ENCODE peak calls at places on chromosomes 2 and 18, in ten cellular contexts. X is heart right ventricle, R is thoracic aorta, K is uterus, B is left ventricle myocardium inferior, G is stomach, P is lower lobe of right lung, H is heart left ventricle, U is A673, O is neural progenitor cell. F is an unnamed sample. For H3K36me3, the result is how much of the 10 kb centered on the place peaks cover.

GRCh38 chr2:207153266-207153990 is 12.3 kb downstream of the KLF7 start:
- DNase-seq in H (no peak), G (no peak), O (no peak), P (no peak), B (no peak), X (no peak), U (peak), K (no peak), R (no peak), F (no peak)

GRCh38 chr2:173865976-173866857 is 99.0 kb downstream of the SP3 start:
- DNase-seq in G (no peak), U (no peak), P (no peak), R (no peak), X (no peak), B (no peak), H (no peak), K (no peak), O (no peak), F (no peak)

GRCh38 chr2:234502285-234502918 is 5.5 kb upstream of the ARL4C start:
- DNase-seq in B (no peak), X (no peak), K (no peak), H (no peak), R (no peak), P (no peak), O (peak), U (peak), G (no peak), F (no peak)

GRCh38 chr2:224145751-224146355 is 106.8 kb upstream of the SERPINE2 start:
- DNase-seq in X (no peak), P (no peak), U (peak), G (no peak), K (peak), B (no peak), O (no peak), R (no peak), H (peak), F (no peak)

GRCh38 chr2:189821953-189822748 is 37.9 kb downstream of the PMS1 start:
- DNase-seq in O (no peak), G (no peak), K (no peak), U (no peak), R (no peak), P (peak), B (no peak), H (no peak), X (no peak), F (no peak)

GRCh38 chr2:68767996-68768395 is 33.4 kb downstream of the ARHGAP25 start:
- DNase-seq in X (no peak), H (no peak), G (no peak), B (no peak), P (no peak), K (no peak), O (no peak), U (no peak), R (no peak), F (no peak)

GRCh38 chr2:45315881-45316280 is 295.2 kb downstream of the SRBD1 start:
- DNase-seq in P (no peak), X (no peak), H (no peak), B (no peak), K (peak), G (no peak), O (no peak), U (no peak), R (no peak), F (no peak)

GRCh38 chr18:13136056-13136688 is 82.4 kb upstream of the LDLRAD4 start:
- DNase-seq in X (no peak), R (no peak), B (no peak), G (no peak), O (peak), K (no peak), P (no peak), H (no peak), U (no peak), F (no peak)

GRCh38 chr2:128578406-128579385 is 260.0 kb upstream of the HS6ST1 start:
- DNase-seq in X (no peak), O (no peak), R (no peak), K (no peak), H (no peak), U (no peak), G (peak), P (no peak), B (no peak), F (no peak)

GRCh38 chr2:133769036-133769435 is 200.8 kb upstream of the NCKAP5 start:
- DNase-seq in O (no peak), R (no peak), U (no peak), G (no peak), K (no peak), X (no peak), H (no peak), P (no peak), B (no peak), F (no peak)

GRCh38 chr2:159712929-159713575 is 746 bp downstream of the MARCHF7 start:
- DNase-seq in U (no peak), K (no peak), G (no peak), X (no peak), R (no peak), B (no peak), H (no peak), P (no peak), O (no peak), F (no peak)

GRCh38 chr18:58586269-58586668 is 42.6 kb downstream of the ALPK2 start:
- DNase-seq in G (no peak), P (no peak), X (no peak), O (no peak), R (no peak), H (no peak), U (no peak), B (no peak), K (no peak), F (no peak)

GRCh38 chr2:183185534-183185933 is 61.3 kb downstream of the NUP35 start:
- DNase-seq in U (no peak), R (no peak), P (no peak), O (peak), G (no peak), B (no peak), K (no peak), X (no peak), H (no peak), F (no peak)

GRCh38 chr2:21055879-21056790 is 12.3 kb upstream of the APOB start:
- DNase-seq in K (no peak), P (no peak), R (no peak), U (no peak), G (no peak), O (no peak), H (no peak), B (no peak), X (no peak), F (peak)

GRCh38 chr2:167582619-167583018 is 664.8 kb downstream of the STK39 start:
- DNase-seq in G (no peak), U (no peak), X (no peak), O (no peak), B (no peak), P (no peak), R (no peak), H (no peak), K (no peak), F (no peak)

GRCh38 chr2:142880275-142880674 is 2.8 kb downstream of the KYNU start:
- DNase-seq in P (no peak), O (no peak), H (no peak), R (no peak), X (no peak), U (no peak), B (no peak), K (no peak), G (no peak), F (no peak)

GRCh38 chr2:159225025-159226016 is 61.2 kb downstream of the WDSUB1 start:
- DNase-seq in K (no peak), X (peak), U (no peak), P (no peak), O (peak), R (no peak), G (no peak), H (peak), B (peak), F (no peak)

GRCh38 chr2:168949324-168949723 is 48.2 kb downstream of the G6PC2 start:
- DNase-seq in P (no peak), U (no peak), R (no peak), O (no peak), G (no peak), K (no peak), H (no peak), X (no peak), B (no peak), F (no peak)

GRCh38 chr18:21444465-21445023 is 156.0 kb downstream of the ESCO1 start:
- DNase-seq in K (no peak), U (peak), O (peak), H (no peak), G (no peak), B (no peak), P (no peak), R (no peak), X (no peak), F (peak)

DNA sequence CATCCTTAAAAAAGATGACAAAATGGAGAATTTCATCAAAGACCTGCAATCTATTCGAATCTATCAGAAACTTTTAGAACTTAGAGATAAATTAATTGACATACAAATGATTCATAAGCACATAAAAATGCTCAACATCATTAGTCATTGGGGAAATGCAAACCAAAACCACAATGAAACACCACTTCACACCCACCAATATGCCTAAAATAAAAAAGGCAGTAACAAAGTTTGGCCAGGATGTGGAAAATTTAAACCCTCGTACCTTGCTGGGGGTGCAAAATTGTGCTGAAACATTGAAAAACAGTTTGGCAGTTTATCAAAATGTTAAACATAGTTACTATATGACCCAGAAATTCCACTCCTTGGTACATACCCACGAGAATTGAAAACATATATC is 11.5 kb upstream of the EIF2AK3 start:
- DNase-seq in U (peak), G (no peak), P (no peak), K (no peak), H (no peak), B (no peak), X (no peak), R (no peak), O (no peak), F (no peak)
- TF ChIP-seq CTCF in U (no peak), G (no peak), P (no peak), K (no peak), H (no peak), B (no peak), X (no peak), R (no peak), O (no peak), F (no peak)

GRCh38 chr2:222627764-222628163 is 28.1 kb downstream of the FARSB start:
- DNase-seq in O (no peak), K (no peak), G (no peak), X (no peak), B (no peak), H (no peak), P (no peak), R (no peak), U (no peak), F (no peak)
- H3K36me3 ChIP-seq in O (under half), K (under half), G (half or more), X (under half), B (half or more), H (half or more), P (half or more), R (under half), U (half or more), F (half or more)

DNA sequence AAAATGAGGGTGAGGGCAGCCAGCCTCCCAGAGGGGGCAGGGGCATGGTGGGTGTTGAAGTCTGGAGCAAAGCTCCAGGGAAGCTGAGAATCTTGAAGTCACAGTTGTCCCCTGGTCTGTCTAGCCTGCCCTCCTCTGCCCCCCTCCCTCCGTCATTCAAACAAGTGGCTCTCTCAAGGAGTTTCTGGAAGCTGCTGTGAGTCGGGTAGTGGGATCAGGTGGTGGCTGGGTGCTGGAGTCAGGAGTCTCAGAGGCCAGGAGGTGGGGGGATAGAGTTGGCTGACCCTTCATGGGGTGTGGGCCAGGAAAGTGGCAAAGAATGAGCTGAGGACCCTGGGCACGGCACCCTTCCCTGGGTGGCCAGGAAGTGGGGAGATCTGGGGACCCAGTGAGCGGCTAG is 495 bp upstream of the ASIC4 start:
- DNase-seq in P (no peak), U (no peak), X (no peak), H (no peak), G (no peak), O (no peak), B (no peak), R (no peak), K (no peak), F (no peak)
- H3K4me3 ChIP-seq in P (no peak), U (no peak), X (no peak), H (no peak), G (no peak), O (peak), B (peak), R (no peak), K (no peak), F (peak)

GRCh38 chr2:199955007-199955338 is 318 bp downstream of the TYW5 start:
- DNase-seq in P (no peak), R (no peak), G (no peak), O (peak), X (no peak), K (no peak), H (no peak), U (no peak), B (no peak), F (no peak)

GRCh38 chr2:199956062-199956380 is 639 bp downstream of the MAIP1 start:
- DNase-seq in K (no peak), R (no peak), U (peak), G (no peak), X (no peak), B (no peak), O (peak), H (no peak), P (no peak), F (no peak)

GRCh38 chr2:199951023-199951422 is 4.3 kb downstream of the TYW5 start:
- DNase-seq in X (no peak), R (no peak), G (no peak), B (no peak), H (no peak), P (no peak), U (no peak), K (no peak), O (no peak), F (no peak)

GRCh38 chr2:199958014-199958413 is 2.6 kb downstream of the MAIP1 start:
- DNase-seq in U (no peak), X (no peak), G (no peak), H (no peak), P (no peak), O (no peak), B (no peak), K (no peak), R (no peak), F (no peak)

GRCh38 chr2:199955339-199956061 is at the start of the genes MAIP1 and TYW5:
- DNase-seq in O (peak), H (peak), U (peak), B (peak), X (peak), K (peak), P (peak), G (peak), R (peak), F (peak)
- TF ChIP-seq CTCF in O (peak), H (peak), U (peak), B (peak), X (no peak), K (peak), P (peak), G (no peak), R (peak), F (peak)

F was measured in BE2C.